ENCODE peak calls at places on chromosome 17, in eight cellular contexts. C, F, V, S, N, R, Q and T are unnamed samples.

GRCh38 chr17:50916708-50917417 is 50.7 kb upstream of the TOB1 start:
- DNase-seq in C (no peak), F (no peak), V (no peak), S (no peak), N (no peak), R (no peak), Q (no peak), T (no peak)

GRCh38 chr17:21394265-21394664 is 18.1 kb downstream of the KCNJ12 start:
- DNase-seq in C (no peak), F (no peak), V (no peak), S (no peak), N (no peak), R (no peak), Q (no peak), T (no peak)

GRCh38 chr17:10316986-10317834 is 55.6 kb downstream of the MYH13 start:
- DNase-seq in C (no peak), F (peak), V (peak), S (no peak), N (no peak), R (peak), Q (peak), T (peak)

GRCh38 chr17:33464669-33465275 is 171.7 kb upstream of the ASIC2 start:
- DNase-seq in C (no peak), F (no peak), V (no peak), S (no peak), N (no peak), R (no peak), Q (no peak), T (no peak)

GRCh38 chr17:61583242-61583641 is 7.8 kb downstream of the NACA2 start:
- DNase-seq in C (no peak), F (no peak), V (peak), S (peak), N (no peak), R (no peak), Q (peak), T (no peak)

GRCh38 chr17:81127526-81128177 is 37.7 kb upstream of the PVALEF start:
- DNase-seq in C (no peak), F (no peak), V (no peak), S (no peak), N (no peak), R (no peak), Q (no peak), T (no peak)

GRCh38 chr17:33416131-33416530 is 123.0 kb upstream of the ASIC2 start:
- DNase-seq in C (no peak), F (no peak), V (no peak), S (no peak), N (no peak), R (no peak), Q (no peak), T (no peak)

GRCh38 chr17:80425835-80426426 is 11.0 kb downstream of the ENDOV start:
- DNase-seq in C (no peak), F (no peak), V (no peak), S (no peak), N (peak), R (no peak), Q (no peak), T (no peak)

GRCh38 chr17:77228224-77229215 is 87.8 kb downstream of the SEC14L1 start:
- DNase-seq in C (no peak), F (no peak), V (peak), S (peak), N (no peak), R (no peak), Q (no peak), T (no peak)

GRCh38 chr17:48625502-48626201 is 506 bp downstream of the HOXB9 start:
- DNase-seq in C (peak), F (no peak), V (peak), S (no peak), N (no peak), R (no peak), Q (no peak), T (no peak)

GRCh38 chr17:78484300-78485159 is 92.7 kb downstream of the DNAH17 start:
- DNase-seq in C (peak), F (peak), V (peak), S (no peak), N (no peak), R (no peak), Q (no peak), T (peak)

GRCh38 chr17:47698749-47699535 is 5.0 kb downstream of the TBKBP1 start:
- DNase-seq in C (peak), F (peak), V (peak), S (no peak), N (peak), R (peak), Q (no peak), T (peak)

GRCh38 chr17:330993-331701 is 21.5 kb downstream of the RPH3AL start:
- DNase-seq in C (no peak), F (no peak), V (no peak), S (no peak), N (peak), R (peak), Q (no peak), T (no peak)

GRCh38 chr17:32111141-32111771 is 31.0 kb upstream of the RHOT1 start:
- DNase-seq in C (peak), F (no peak), V (peak), S (no peak), N (peak), R (peak), Q (peak), T (peak)

DNA sequence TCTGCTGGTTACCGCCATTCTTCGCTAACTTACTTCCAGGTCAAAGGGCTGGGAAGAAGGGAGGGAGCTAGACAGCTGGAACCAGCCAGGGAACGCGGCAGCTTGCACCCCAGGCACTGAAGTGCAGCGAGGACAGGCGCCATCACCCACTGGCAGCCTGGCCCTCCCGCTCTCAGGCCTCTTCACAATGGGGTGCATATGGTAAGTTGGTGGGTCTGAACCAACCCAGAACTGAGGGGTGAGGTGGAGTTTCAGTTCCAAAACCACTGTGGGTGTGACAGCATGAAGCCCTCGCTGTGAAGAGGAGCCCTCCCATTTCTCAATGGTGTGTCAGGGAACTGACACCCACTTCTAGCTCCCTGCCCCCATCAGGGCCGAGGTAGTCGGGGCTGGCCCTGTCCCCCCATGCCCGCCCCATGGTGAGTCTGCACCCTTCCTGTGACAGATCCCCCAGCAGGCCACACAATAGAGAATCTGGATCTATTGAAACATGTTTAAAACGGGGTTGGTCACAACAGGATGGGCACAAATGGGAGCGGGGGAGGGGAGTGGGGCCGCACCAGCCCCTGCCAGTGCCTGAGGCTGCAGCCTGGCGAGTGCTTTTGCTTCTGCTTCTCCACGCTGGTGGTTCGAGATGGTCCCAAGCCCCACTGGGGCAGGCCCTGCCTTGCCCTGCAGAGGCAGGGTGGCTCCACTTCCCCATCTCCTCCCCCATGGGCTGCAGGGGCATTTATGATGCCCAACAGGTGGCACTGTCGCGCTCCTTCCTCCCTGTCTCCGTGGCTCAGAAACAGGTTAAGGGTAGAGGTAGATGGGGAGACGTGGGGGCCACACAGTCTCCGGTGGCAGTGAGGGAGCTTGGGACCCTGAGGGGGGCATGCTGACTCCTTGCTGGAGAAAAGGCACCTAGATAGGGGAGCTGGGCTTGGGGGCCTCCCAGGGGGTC is 2.3 kb downstream of the LIMD2 start:
- DNase-seq in C (peak), F (no peak), V (peak), S (no peak), N (no peak), R (peak), Q (no peak), T (peak)
- TF ChIP-seq CTCF in C (no peak), F (peak), V (peak), S (peak), N (peak), R (peak), Q (peak), T (peak)

DNA sequence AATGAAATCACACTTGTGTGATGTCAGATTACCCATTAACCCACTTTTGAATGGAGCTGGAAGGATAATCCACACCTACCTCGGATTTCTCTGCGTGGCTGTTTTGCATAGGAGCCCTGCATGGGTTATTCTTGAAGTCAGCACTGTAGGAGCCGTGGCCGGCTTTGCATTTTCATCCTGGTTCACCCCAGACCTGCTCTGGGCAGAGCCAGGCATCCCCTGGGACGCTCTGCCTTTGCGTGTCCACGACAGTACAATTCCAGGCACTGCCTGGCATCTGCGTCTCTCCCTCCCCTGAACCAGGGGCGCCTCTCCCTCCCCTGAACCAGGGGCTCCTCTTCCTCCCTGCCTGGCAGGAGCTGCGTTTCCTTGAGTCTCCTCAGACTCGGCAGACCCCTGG is 29.7 kb upstream of the ZNF750 start:
- DNase-seq in C (no peak), F (no peak), V (no peak), S (no peak), N (no peak), R (no peak), Q (no peak), T (no peak)
- TF ChIP-seq CTCF in C (no peak), F (no peak), V (no peak), S (no peak), N (no peak), R (no peak), Q (no peak), T (no peak)

GRCh38 chr17:76072149-76072858 is at the start of gene SRP68:
- DNase-seq in C (peak), F (peak), V (peak), S (peak), N (peak), R (peak), Q (peak), T (peak)
- TF ChIP-seq CTCF in C (no peak), F (no peak), V (no peak), S (no peak), N (no peak), R (no peak), Q (no peak), T (no peak)

GRCh38 chr17:3385869-3386816 is at the start of gene OR3A2:
- DNase-seq in C (no peak), F (no peak), V (no peak), S (no peak), N (no peak), R (no peak), Q (no peak), T (no peak)
- TF ChIP-seq CTCF in C (no peak), F (no peak), V (no peak), S (no peak), N (no peak), R (no peak), Q (no peak), T (no peak)

DNA sequence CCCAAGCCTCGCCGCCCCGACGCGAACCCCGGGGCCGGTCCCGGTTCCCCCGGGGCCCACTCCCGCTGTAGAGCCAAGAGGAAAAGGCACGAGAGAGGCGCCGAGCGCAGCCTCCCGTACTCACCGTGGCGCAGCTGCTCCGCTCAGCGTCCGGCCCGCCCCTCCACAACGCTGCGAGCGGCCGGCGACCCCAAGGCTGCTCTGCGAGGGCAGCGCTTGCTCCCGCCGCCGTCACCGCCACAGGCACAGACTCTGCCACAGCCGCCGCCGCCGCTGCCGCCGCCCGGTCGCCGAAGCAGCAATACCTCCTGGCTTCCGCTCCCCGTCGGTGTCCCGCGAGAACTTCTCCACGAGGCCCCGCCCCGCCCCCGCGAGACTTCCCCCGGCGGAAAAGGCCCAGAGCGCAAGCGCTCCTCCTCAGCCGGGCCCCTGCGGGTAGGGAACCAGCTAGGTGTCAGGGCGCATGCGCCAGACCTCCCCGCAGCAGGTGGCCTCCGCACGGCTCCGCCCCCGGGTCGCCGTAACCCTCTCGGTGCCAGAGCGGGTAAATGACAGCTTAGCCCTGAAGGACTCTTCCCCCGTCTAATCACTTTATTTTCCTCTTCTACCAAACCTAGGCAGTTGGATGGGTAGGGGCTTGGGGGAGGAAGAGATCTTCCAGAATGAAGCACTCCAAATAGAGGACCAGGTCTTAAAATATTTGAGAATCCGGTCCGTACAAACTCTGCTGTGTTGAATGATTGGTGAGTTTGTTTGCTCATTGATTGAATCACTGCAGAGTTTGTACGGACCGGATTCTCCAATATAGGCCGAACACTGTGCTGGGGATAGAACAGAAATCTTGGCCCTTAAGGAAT is at the start of gene GRB2:
- DNase-seq in C (peak), F (peak), V (peak), S (peak), N (peak), R (peak), Q (peak), T (peak)
- TF ChIP-seq CTCF in C (no peak), F (no peak), V (no peak), S (no peak), N (no peak), R (no peak), Q (no peak), T (no peak)

DNA sequence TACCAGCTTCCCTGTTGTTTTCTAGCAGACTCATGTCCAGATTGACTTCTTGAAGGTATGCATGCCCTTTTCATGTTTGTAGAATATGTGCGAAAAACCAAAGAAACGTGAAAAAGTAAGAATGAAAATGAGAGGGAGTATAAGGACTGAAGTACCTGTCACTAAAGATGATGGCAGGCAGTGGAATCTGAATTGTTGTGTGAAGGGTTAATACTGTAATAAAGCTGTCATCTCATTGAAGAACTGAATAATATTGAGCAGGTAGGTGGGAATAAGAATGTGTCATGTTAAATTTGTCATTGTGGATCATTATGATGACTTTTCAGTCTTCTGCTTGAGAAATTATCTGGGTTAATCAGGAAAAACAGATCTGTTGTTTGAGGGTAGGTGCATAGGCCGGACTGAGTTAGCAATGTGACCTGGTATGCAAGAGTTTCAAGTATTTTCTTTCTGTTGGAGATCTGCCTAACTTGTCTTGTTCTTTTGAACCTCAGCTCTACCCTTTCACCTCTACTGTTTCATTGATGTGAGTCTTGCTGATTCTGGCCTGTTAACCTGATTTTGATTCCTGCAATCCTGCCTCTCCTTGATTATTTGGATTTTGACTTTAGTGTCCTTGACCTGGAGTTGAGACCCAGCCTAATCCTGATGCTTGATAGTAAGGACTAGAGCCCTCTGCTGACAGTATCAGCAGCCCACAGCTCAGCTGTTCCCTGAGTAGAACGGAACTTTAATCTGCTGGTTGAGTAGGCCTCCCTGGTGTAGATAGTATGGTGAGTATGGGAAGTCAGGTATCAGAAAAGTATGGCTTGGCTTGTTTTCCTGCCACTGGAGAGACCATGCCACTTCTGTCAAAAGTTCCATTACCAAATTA is 64.6 kb downstream of the MAP2K4 start:
- DNase-seq in C (no peak), F (no peak), V (no peak), S (no peak), N (no peak), R (no peak), Q (no peak), T (no peak)
- TF ChIP-seq CTCF in C (no peak), F (no peak), V (no peak), S (no peak), N (no peak), R (no peak), Q (no peak), T (no peak)

GRCh38 chr17:37219876-37220608 is 155.7 kb upstream of the C17orf78 start:
- DNase-seq in C (no peak), F (no peak), V (no peak), S (no peak), N (no peak), R (no peak), Q (no peak), T (no peak)

GRCh38 chr17:37225458-37225857 is 150.3 kb upstream of the C17orf78 start:
- DNase-seq in C (no peak), F (no peak), V (no peak), S (no peak), N (no peak), R (no peak), Q (no peak), T (no peak)

GRCh38 chr17:37218849-37219248 is 156.9 kb upstream of the C17orf78 start:
- DNase-seq in C (no peak), F (no peak), V (no peak), S (no peak), N (no peak), R (no peak), Q (no peak), T (no peak)

GRCh38 chr17:37220609-37220953 is 155.2 kb upstream of the C17orf78 start:
- DNase-seq in C (no peak), F (no peak), V (peak), S (no peak), N (no peak), R (no peak), Q (no peak), T (peak)

GRCh38 chr17:37221865-37222264 is 153.9 kb upstream of the C17orf78 start:
- DNase-seq in C (no peak), F (no peak), V (no peak), S (no peak), N (no peak), R (no peak), Q (no peak), T (no peak)
- TF ChIP-seq CTCF in C (no peak), F (no peak), V (peak), S (peak), N (no peak), R (no peak), Q (peak), T (no peak)

GRCh38 chr17:17783825-17784598 is 52.8 kb downstream of the SREBF1 start:
- DNase-seq in C (no peak), F (peak), V (no peak), S (peak), N (no peak), R (peak), Q (no peak), T (peak)

GRCh38 chr17:17782425-17783120 is 54.2 kb downstream of the SREBF1 start:
- DNase-seq in C (peak), F (peak), V (peak), S (no peak), N (no peak), R (peak), Q (no peak), T (no peak)

GRCh38 chr17:17781591-17782424 is 55.0 kb downstream of the SREBF1 start:
- DNase-seq in C (peak), F (peak), V (peak), S (no peak), N (peak), R (peak), Q (no peak), T (peak)

GRCh38 chr17:17784599-17785264 is 52.1 kb downstream of the SREBF1 start:
- DNase-seq in C (peak), F (no peak), V (peak), S (no peak), N (no peak), R (peak), Q (no peak), T (no peak)

GRCh38 chr17:17783121-17783824 is 53.5 kb downstream of the SREBF1 start:
- DNase-seq in C (peak), F (peak), V (peak), S (no peak), N (peak), R (peak), Q (no peak), T (peak)
- TF ChIP-seq CTCF in C (peak), F (peak), V (peak), S (peak), N (no peak), R (peak), Q (no peak), T (peak)